ENCODE peak calls at places on chromosomes 4 and X, in six cellular contexts. C is chondrocyte; E is CD4-positive, alpha-beta T cell; K is mammary epithelial cell; W is pancreas; U is CD4-positive, alpha-beta memory T cell. P is an unnamed sample.

GRCh38 chrX:130024127-130024526 is 41.7 kb downstream of the BCORL1 start:
- DNase-seq in U (peak), C (no peak), E (peak), K (peak), W (peak), P (no peak)

GRCh38 chrX:292900-293897 is 12.0 kb downstream of the PLCXD1 start:
- DNase-seq in W (no peak), U (no peak), K (no peak), E (no peak), C (peak), P (no peak)

GRCh38 chr4:94939791-94940530 is 182.2 kb downstream of the BMPR1B start:
- DNase-seq in K (no peak), W (no peak), C (no peak), U (no peak), E (no peak), P (no peak)

GRCh38 chrX:51894697-51895336 is 1.4 kb downstream of the MAGED1 start:
- DNase-seq in C (peak), E (no peak), U (no peak), K (no peak), W (no peak), P (no peak)

GRCh38 chr4:117529401-117529800 is 444.0 kb upstream of the TRAM1L1 start:
- DNase-seq in W (no peak), K (no peak), C (no peak), E (no peak), U (no peak), P (no peak)

GRCh38 chrX:69222103-69223090 is 57.1 kb upstream of the PJA1 start:
- DNase-seq in U (peak), C (peak), K (peak), W (peak), E (peak), P (peak)

GRCh38 chr4:171521726-171522125 is 291.5 kb upstream of the GALNTL6 start:
- DNase-seq in W (no peak), K (no peak), E (no peak), U (no peak), C (no peak), P (no peak)

GRCh38 chr4:163540977-163541376 is 46.5 kb downstream of the TMA16 start:
- DNase-seq in U (no peak), E (no peak), W (no peak), C (no peak), K (peak), P (no peak)

GRCh38 chr4:176789955-176790354 is 2.8 kb downstream of the VEGFC start:
- DNase-seq in U (no peak), W (no peak), E (no peak), C (no peak), K (peak), P (no peak)

GRCh38 chrX:133985164-133986007 is at the start of gene GPC3:
- DNase-seq in K (peak), E (peak), W (peak), U (peak), C (no peak), P (no peak)

GRCh38 chr4:156686120-156686519 is 285.5 kb downstream of the PDGFC start:
- DNase-seq in C (no peak), W (no peak), U (no peak), K (peak), E (no peak), P (no peak)

GRCh38 chr4:86554641-86555040 is 39.5 kb upstream of the PTPN13 start:
- DNase-seq in U (peak), W (no peak), E (no peak), C (no peak), K (no peak), P (no peak)

GRCh38 chrX:10233173-10233572 is 76.4 kb downstream of the CLCN4 start:
- DNase-seq in K (no peak), W (no peak), E (no peak), U (no peak), C (no peak), P (no peak)

GRCh38 chr4:154626793-154627484 is 14.5 kb upstream of the FGG start:
- DNase-seq in U (no peak), C (peak), W (peak), E (peak), K (peak), P (no peak)

GRCh38 chrX:120310861-120311631 is at the start of gene TMEM255A:
- DNase-seq in E (no peak), C (no peak), U (no peak), K (no peak), W (peak), P (no peak)

GRCh38 chr4:123536225-123536624 is 139.6 kb downstream of the SPRY1 start:
- DNase-seq in C (no peak), W (no peak), K (no peak), U (no peak), E (no peak), P (no peak)

GRCh38 chr4:16524911-16525574 is 298.8 kb upstream of the TAPT1 start:
- DNase-seq in E (no peak), W (no peak), C (no peak), U (no peak), K (no peak), P (no peak)

P was measured in glomerular endothelial cell.